ENCODE peak calls at places on chromosomes 1 and 21, in seven cellular contexts. T is NCI-H2081; O is NCI-H1105; C is astrocyte of the spinal cord; B is AG09319; D is activated T-cell treated with anti-CD3 and anti-CD28 coated beads, Interleukin-2, amount 50 U/mL, for 1 hour; Y is activated naive CD4-positive, alpha-beta T cell. P is an unnamed sample.

GRCh38 chr21:35294231-35294898 is 245.3 kb upstream of the RUNX1 start:
- DNase-seq in C (no peak), O (peak), T (peak), B (no peak), D (no peak), Y (no peak), P (peak)

GRCh38 chr1:162364498-162364897 is 12.2 kb downstream of the SPATA46 start:
- DNase-seq in C (peak), B (no peak), T (no peak), O (no peak), D (no peak), Y (no peak), P (no peak)

GRCh38 chr1:62232885-62233284 is 38.2 kb downstream of the L1TD1 start:
- DNase-seq in C (no peak), O (no peak), D (no peak), B (no peak), Y (no peak), T (no peak), P (no peak)

GRCh38 chr1:206040328-206040727 is 12.6 kb upstream of the RHEX start:
- DNase-seq in O (no peak), D (no peak), B (no peak), Y (no peak), C (no peak), T (no peak), P (no peak)

GRCh38 chr1:219220945-219221344 is 47.3 kb downstream of the LYPLAL1 start:
- DNase-seq in O (no peak), D (no peak), B (no peak), T (no peak), Y (no peak), C (no peak), P (no peak)

GRCh38 chr1:5947978-5948680 is 44.1 kb downstream of the NPHP4 start:
- DNase-seq in B (no peak), O (no peak), D (no peak), Y (no peak), C (no peak), T (no peak), P (no peak)

GRCh38 chr1:22452401-22452963 is 831 bp downstream of the ZBTB40 start:
- DNase-seq in T (peak), C (peak), Y (peak), O (peak), B (no peak), D (no peak), P (peak)

GRCh38 chr1:60510162-60510561 is 436.6 kb upstream of the C1orf87 start:
- DNase-seq in D (no peak), C (no peak), B (no peak), Y (no peak), T (no peak), O (no peak), P (peak)

GRCh38 chr21:34813266-34813886 is 144.6 kb downstream of the CLIC6 start:
- DNase-seq in T (no peak), B (no peak), Y (no peak), D (no peak), O (no peak), C (peak), P (peak)

GRCh38 chr1:30241681-30242080 is 481.7 kb downstream of the MATN1 start:
- DNase-seq in D (no peak), C (no peak), T (no peak), B (no peak), Y (no peak), O (no peak), P (no peak)

GRCh38 chr1:190116921-190117320 is 360.7 kb downstream of the BRINP3 start:
- DNase-seq in D (no peak), Y (no peak), T (no peak), O (no peak), C (no peak), B (no peak), P (no peak)

GRCh38 chr1:117541003-117541402 is 64.8 kb upstream of the TENT5C start:
- DNase-seq in O (no peak), T (no peak), Y (no peak), C (no peak), D (no peak), B (no peak), P (no peak)

GRCh38 chr1:90114521-90115141 is 119.7 kb downstream of the ZNF326 start:
- DNase-seq in B (peak), C (peak), D (no peak), Y (no peak), O (peak), T (peak), P (peak)

GRCh38 chr1:53316058-53316741 is 11.7 kb downstream of the LRP8 start:
- DNase-seq in O (no peak), B (no peak), C (no peak), T (peak), D (no peak), Y (no peak), P (peak)

GRCh38 chr1:6358757-6359567 is 34.6 kb downstream of the ACOT7 start:
- DNase-seq in B (peak), T (peak), C (peak), O (no peak), Y (peak), D (peak), P (peak)

GRCh38 chr1:147748687-147749350 is 11.6 kb downstream of the GJA5 start:
- DNase-seq in O (no peak), D (no peak), C (no peak), B (no peak), T (no peak), Y (no peak), P (no peak)

GRCh38 chr1:20485527-20486456 is at the start of gene CAMK2N1:
- DNase-seq in C (peak), Y (peak), D (peak), T (peak), O (peak), B (no peak), P (peak)

GRCh38 chr1:179144621-179145020 is 62.8 kb downstream of the TOR3A start:
- DNase-seq in O (no peak), D (no peak), Y (no peak), B (no peak), C (no peak), T (no peak), P (no peak)

GRCh38 chr1:230072296-230072695 is 5.3 kb downstream of the GALNT2 start:
- DNase-seq in B (no peak), Y (no peak), D (no peak), C (no peak), O (peak), T (peak), P (no peak)

GRCh38 chr1:200668514-200669313 is 993 bp downstream of the DDX59 start:
- DNase-seq in D (no peak), O (no peak), C (no peak), T (no peak), B (no peak), Y (no peak), P (peak)

GRCh38 chr1:95927061-95927460 is 693.1 kb downstream of the RWDD3 start:
- DNase-seq in T (no peak), C (no peak), O (no peak), D (no peak), B (no peak), Y (no peak), P (no peak)

GRCh38 chr1:200751717-200752116 is 13.0 kb downstream of the CAMSAP2 start:
- DNase-seq in B (no peak), Y (no peak), D (no peak), C (no peak), O (no peak), T (no peak), P (no peak)

GRCh38 chr1:12246584-12246983 is 16.8 kb downstream of the VPS13D start:
- DNase-seq in T (no peak), D (no peak), C (no peak), Y (no peak), O (no peak), B (no peak), P (no peak)

P was measured in DMS53.